ENCODE peak calls at places on chromosomes 11 and 22, in nine cellular contexts. P is uterus, H is tibial artery, Y is transverse colon, V is epithelial cell of esophagus, M is coronary artery, U is heart right ventricle, L is right atrium auricular region, R is fibroblast of the aortic adventitia. A is an unnamed sample.

GRCh38 chr11:117020287-117020686 is 77.9 kb downstream of the SIK3 start:
- DNase-seq in M (no peak), P (no peak), R (no peak), H (no peak), Y (peak), L (no peak), V (no peak), U (no peak), A (no peak)

GRCh38 chr11:26244207-26244606 is 87.7 kb upstream of the ANO3 start:
- DNase-seq in U (no peak), V (no peak), Y (no peak), H (no peak), L (no peak), P (no peak), R (peak), M (no peak), A (no peak)

GRCh38 chr11:60891103-60891741 is 15.2 kb downstream of the PRPF19 start:
- DNase-seq in Y (no peak), L (no peak), U (peak), M (no peak), H (no peak), P (no peak), V (no peak), R (no peak), A (no peak)

GRCh38 chr22:31625661-31626426 is 36.2 kb downstream of the PISD start:
- DNase-seq in M (no peak), V (peak), H (no peak), U (peak), Y (peak), R (peak), L (no peak), P (peak), A (no peak)

GRCh38 chr22:27492566-27493201 is 308.9 kb downstream of the MN1 start:
- DNase-seq in V (no peak), U (no peak), P (no peak), L (no peak), Y (no peak), M (no peak), H (no peak), R (no peak), A (no peak)

GRCh38 chr11:45209904-45210699 is 63.7 kb downstream of the PRDM11 start:
- DNase-seq in U (peak), P (peak), M (peak), H (peak), Y (peak), V (no peak), R (peak), L (peak), A (no peak)

GRCh38 chr22:33480118-33480517 is 421.9 kb upstream of the SYN3 start:
- DNase-seq in P (no peak), V (no peak), H (no peak), L (no peak), U (no peak), R (no peak), Y (no peak), M (no peak), A (no peak)

GRCh38 chr11:99260696-99261095 is 239.9 kb downstream of the CNTN5 start:
- DNase-seq in U (no peak), M (no peak), V (peak), H (no peak), Y (no peak), R (no peak), L (no peak), P (no peak), A (no peak)

GRCh38 chr11:113730887-113731726 is 25.0 kb upstream of the TMPRSS5 start:
- DNase-seq in Y (peak), V (peak), L (no peak), H (no peak), P (no peak), R (peak), U (no peak), M (no peak), A (peak)

GRCh38 chr11:75308986-75309385 is 42.5 kb downstream of the ARRB1 start:
- DNase-seq in Y (no peak), R (no peak), H (no peak), P (no peak), U (no peak), V (no peak), L (no peak), M (no peak), A (no peak)

GRCh38 chr11:18699848-18700261 is 1.3 kb downstream of the TMEM86A start:
- DNase-seq in P (no peak), L (no peak), U (no peak), Y (no peak), M (no peak), R (no peak), V (no peak), H (peak), A (no peak)

GRCh38 chr22:39997939-39998726 is 3.4 kb downstream of the FAM83F start:
- DNase-seq in U (peak), Y (peak), L (no peak), R (no peak), V (peak), P (no peak), H (no peak), M (no peak), A (peak)

GRCh38 chr11:62124186-62125113 is 639 bp downstream of the INCENP start:
- DNase-seq in U (no peak), V (peak), M (peak), P (no peak), R (no peak), L (no peak), Y (peak), H (no peak), A (peak)

GRCh38 chr11:62120001-62120400 is 3.8 kb upstream of the INCENP start:
- DNase-seq in V (no peak), R (no peak), U (no peak), Y (no peak), H (no peak), P (no peak), L (no peak), M (no peak), A (no peak)

GRCh38 chr11:62123669-62124185 is at the start of gene INCENP:
- DNase-seq in Y (peak), M (peak), V (peak), U (peak), H (peak), R (peak), P (peak), L (peak), A (peak)

GRCh38 chr11:62120466-62120865 is 3.3 kb upstream of the INCENP start:
- DNase-seq in L (no peak), R (no peak), Y (no peak), P (no peak), U (no peak), M (peak), H (no peak), V (no peak), A (no peak)

DNA sequence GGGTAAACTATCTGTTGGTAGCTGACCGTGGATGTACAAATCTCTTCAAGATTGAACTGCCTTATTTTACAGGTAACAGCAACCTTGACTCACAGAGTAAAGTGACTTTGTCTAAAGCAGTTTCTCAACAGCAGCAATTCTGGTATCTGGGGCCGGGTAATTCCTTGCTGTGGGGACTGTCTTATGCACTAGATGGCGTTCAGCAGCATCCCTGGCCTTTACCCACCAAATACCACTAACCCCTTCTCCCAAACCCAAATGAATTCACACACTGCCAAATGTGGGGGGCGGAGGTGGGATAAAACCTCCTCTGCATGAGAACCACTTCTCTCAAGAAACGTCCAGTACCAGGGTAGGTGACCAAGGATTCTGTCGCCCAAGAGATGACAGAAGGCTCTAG is 1.7 kb upstream of the INCENP start:
- DNase-seq in L (no peak), M (no peak), P (no peak), R (no peak), V (peak), H (no peak), Y (no peak), U (no peak), A (peak)
- TF ChIP-seq CTCF in L (no peak), M (no peak), P (no peak), R (no peak), V (peak), H (no peak), Y (no peak), U (no peak), A (no peak)

GRCh38 chr11:111977141-111978027 is 40.2 kb downstream of the DIXDC1 start:
- DNase-seq in M (peak), Y (peak), H (peak), L (peak), P (peak), R (no peak), U (peak), V (peak), A (no peak)
- H3K4me3 ChIP-seq in M (peak), Y (peak), H (peak), L (peak), P (peak), R (peak), U (peak), V (peak), A (peak)

DNA sequence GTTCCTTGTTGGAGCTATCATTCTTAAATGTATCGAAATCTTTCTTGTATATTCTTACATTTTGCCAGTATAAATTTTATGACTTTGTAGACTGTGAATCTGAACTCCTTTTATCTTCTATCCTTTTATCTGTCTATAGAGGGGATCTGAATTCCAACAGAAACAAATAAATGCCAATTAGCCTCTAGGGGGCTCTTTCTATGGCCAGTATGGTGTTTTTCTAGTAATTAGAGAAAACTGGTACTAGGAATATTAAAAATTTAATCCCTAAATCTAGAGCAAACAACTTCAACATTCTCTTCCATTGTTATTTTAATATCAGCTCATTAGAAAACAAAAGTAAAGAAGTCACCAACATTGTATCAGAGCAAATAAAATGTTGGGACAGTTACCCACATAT is 21.5 kb upstream of the CAT start:
- DNase-seq in H (no peak), L (no peak), P (no peak), R (no peak), Y (no peak), V (no peak), M (no peak), U (no peak), A (no peak)
- TF ChIP-seq CTCF in H (no peak), L (no peak), P (no peak), R (no peak), Y (no peak), V (no peak), M (no peak), U (no peak), A (no peak)

DNA sequence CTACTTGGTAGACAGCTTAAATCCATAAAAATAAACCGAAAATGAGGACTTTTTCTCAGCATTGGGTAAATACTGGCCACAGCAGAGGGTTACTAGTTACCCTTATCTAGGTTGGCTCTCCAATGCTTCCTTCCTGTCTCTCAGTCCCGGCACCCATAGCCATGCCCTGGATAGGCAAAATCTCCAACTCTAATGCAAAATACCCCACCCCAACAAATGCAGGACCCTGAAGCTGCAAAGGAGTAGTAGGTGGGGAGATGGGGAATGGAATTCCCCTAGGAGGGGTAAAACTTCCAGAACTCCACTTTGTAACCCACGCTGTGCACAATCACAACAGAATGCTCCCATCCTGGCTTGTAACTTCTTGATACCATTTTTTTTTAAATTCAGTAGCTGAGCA is 2.9 kb downstream of the PAX6 start:
- DNase-seq in U (no peak), Y (no peak), H (no peak), V (no peak), L (no peak), M (no peak), R (no peak), P (no peak), A (no peak)
- H3K4me3 ChIP-seq in U (no peak), Y (no peak), H (no peak), V (no peak), L (no peak), M (no peak), R (no peak), P (no peak), A (no peak)

GRCh38 chr11:14413307-14414072 is 54.5 kb upstream of the RRAS2 start:
- DNase-seq in P (peak), V (no peak), L (peak), H (peak), M (no peak), Y (no peak), R (peak), U (no peak), A (no peak)
- TF ChIP-seq CTCF in P (no peak), V (no peak), L (no peak), H (no peak), M (no peak), Y (peak), R (peak), U (no peak), A (peak)

GRCh38 chr11:65260302-65260701 is 1.5 kb upstream of the POLA2 start:
- DNase-seq in P (no peak), V (no peak), Y (no peak), M (no peak), R (no peak), U (no peak), H (no peak), L (no peak), A (no peak)

GRCh38 chr11:65262775-65263174 is 1.0 kb downstream of the POLA2 start:
- DNase-seq in R (no peak), U (no peak), H (no peak), M (no peak), P (no peak), V (no peak), L (no peak), Y (no peak), A (no peak)

GRCh38 chr11:65261591-65262380 is at the start of gene POLA2:
- DNase-seq in M (peak), U (peak), R (peak), V (peak), L (peak), P (peak), H (peak), Y (peak), A (peak)

GRCh38 chr11:65260756-65261590 is 789 bp upstream of the POLA2 start:
- DNase-seq in U (no peak), Y (no peak), L (no peak), M (no peak), V (no peak), H (no peak), R (no peak), P (no peak), A (no peak)

DNA sequence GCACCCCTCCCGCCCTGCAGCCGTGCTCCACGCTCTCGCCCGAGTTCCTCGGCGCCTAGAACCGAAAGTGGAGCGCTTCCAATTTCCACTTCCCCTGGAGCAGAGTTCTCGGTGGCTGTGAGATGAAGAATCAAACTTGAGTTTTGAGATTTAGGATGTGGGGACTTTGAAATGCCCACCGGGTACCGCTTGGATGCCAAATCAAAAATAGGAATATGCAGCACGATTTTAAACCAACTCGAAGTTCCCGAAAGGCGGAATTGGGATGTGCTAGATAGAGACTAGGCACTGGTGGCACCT is 569 bp downstream of the POLA2 start:
- DNase-seq in P (no peak), H (peak), V (no peak), R (peak), Y (peak), M (no peak), L (peak), U (no peak), A (no peak)
- H3K4me3 ChIP-seq in P (peak), H (peak), V (peak), R (peak), Y (peak), M (peak), L (peak), U (peak), A (peak)

DNA sequence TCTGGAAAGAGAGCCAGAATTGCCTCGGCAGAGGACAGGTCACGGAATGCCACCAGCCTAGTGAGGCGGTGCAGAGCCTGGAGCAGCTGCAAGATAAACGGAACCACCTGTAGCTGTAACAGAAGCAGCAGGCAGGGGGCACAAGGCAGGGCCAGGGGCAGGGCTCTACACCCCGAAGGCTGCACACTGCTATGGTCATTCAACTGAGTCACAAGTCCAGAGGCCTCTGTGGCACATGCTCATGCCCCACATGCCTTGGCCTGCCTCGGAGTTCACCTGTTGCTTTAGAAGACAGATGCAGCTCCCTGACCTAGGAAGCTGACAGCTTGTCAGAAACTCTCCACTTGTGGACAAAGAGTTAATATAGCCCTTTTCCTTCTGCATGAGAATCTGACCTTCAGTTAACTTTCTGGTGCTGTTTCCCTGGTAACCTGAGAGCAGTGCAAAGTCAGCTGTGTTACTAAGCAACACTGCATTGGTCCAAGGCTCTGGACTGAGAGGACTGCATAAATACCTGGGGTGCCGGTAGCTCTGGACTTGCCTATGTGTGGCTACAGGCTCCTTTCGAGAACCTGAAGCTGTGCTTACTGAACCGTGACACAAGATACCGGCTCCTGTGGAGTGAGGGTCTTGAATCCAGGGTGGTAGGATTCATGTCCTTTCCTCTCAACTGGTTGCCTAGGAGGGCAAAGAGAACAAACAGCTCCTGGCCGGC is 10.5 kb downstream of the COMMD9 start:
- DNase-seq in M (no peak), U (no peak), H (no peak), L (no peak), V (peak), Y (no peak), P (no peak), R (no peak), A (no peak)
- TF ChIP-seq CTCF in M (no peak), U (no peak), H (no peak), L (no peak), V (peak), Y (no peak), P (no peak), R (no peak), A (no peak)

GRCh38 chr22:42500836-42501179 is 18.8 kb downstream of the RRP7A start:
- DNase-seq in U (no peak), P (peak), H (no peak), V (no peak), Y (no peak), M (no peak), L (no peak), R (no peak), A (no peak)
- H3K4me3 ChIP-seq in U (peak), P (peak), H (peak), V (peak), Y (peak), M (peak), L (peak), R (peak), A (peak)

GRCh38 chr22:48975886-48976285 is 851.8 kb downstream of the BRD1 start:
- DNase-seq in Y (no peak), M (no peak), H (no peak), V (no peak), P (no peak), L (no peak), R (no peak), U (no peak), A (no peak)
- TF ChIP-seq CTCF in Y (no peak), M (no peak), H (no peak), V (no peak), P (no peak), L (no peak), R (no peak), U (no peak), A (no peak)